ENCODE peak calls at places on chromosomes 12 and 14, in five cellular contexts. Z, X, G, H and V are unnamed samples.

GRCh38 chr12:121523741-121524140 is 57.1 kb downstream of the KDM2B start:
- DNase-seq in H (no peak), G (no peak), X (no peak), Z (no peak), V (no peak)

GRCh38 chr12:47391566-47391965 is 311.8 kb upstream of the AMIGO2 start:
- DNase-seq in Z (no peak), H (no peak), G (no peak), X (no peak), V (no peak)

GRCh38 chr12:45192041-45192695 is 23.7 kb upstream of the ANO6 start:
- DNase-seq in X (no peak), G (peak; percentile 61), Z (peak; percentile 77), H (no peak), V (peak; percentile 36)

GRCh38 chr12:124570810-124571209 is 3.4 kb upstream of the NCOR2 start:
- DNase-seq in X (no peak), G (no peak), H (no peak), Z (no peak), V (no peak)

GRCh38 chr12:89156324-89156723 is 196.0 kb downstream of the DUSP6 start:
- DNase-seq in H (no peak), X (no peak), G (no peak), Z (no peak), V (no peak)

GRCh38 chr14:49880267-49881064 is 12.4 kb upstream of the ARF6 start:
- DNase-seq in Z (no peak), H (no peak), X (no peak), G (no peak), V (no peak)

GRCh38 chr12:4766445-4766844 is 46.2 kb downstream of the GALNT8 start:
- DNase-seq in G (no peak), X (no peak), H (no peak), Z (no peak), V (no peak)

GRCh38 chr12:93322784-93323183 is 54.9 kb upstream of the NUDT4 start:
- DNase-seq in H (peak; percentile 23), X (no peak), Z (peak; percentile 77), G (no peak), V (peak; percentile 31)

GRCh38 chr12:95700316-95700785 is 90.2 kb downstream of the NTN4 start:
- DNase-seq in X (no peak), Z (peak; percentile 92), H (peak; percentile 24), G (peak; percentile 47), V (peak; percentile 95)

GRCh38 chr12:113440947-113441782 is 19.0 kb downstream of the SDSL start:
- DNase-seq in Z (no peak), X (no peak), H (no peak), G (no peak), V (no peak)

GRCh38 chr12:11143352-11143751 is 8.9 kb upstream of the TAS2R30 start:
- DNase-seq in Z (no peak), H (no peak), G (no peak), X (no peak), V (no peak)

GRCh38 chr12:107429006-107429698 is 256.4 kb upstream of the PWP1 start:
- DNase-seq in Z (no peak), X (peak; percentile 55), H (no peak), G (no peak), V (no peak)

GRCh38 chr12:80763874-80764273 is 47.2 kb downstream of the MYF5 start:
- DNase-seq in X (no peak), Z (peak; percentile 70), H (peak; percentile 5), G (peak; percentile 86), V (peak; percentile 62)

GRCh38 chr12:119804011-119804641 is 73.0 kb downstream of the CIT start:
- DNase-seq in X (no peak), Z (peak; percentile 84), H (peak; percentile 76), G (peak; percentile 78), V (peak; percentile 72)

GRCh38 chr12:54169036-54169435 is 19.7 kb downstream of the SMUG1 start:
- DNase-seq in G (no peak), H (no peak), Z (no peak), X (no peak), V (no peak)

GRCh38 chr12:14418526-14418925 is 53.0 kb downstream of the ATF7IP start:
- DNase-seq in Z (peak; percentile 20), H (no peak), X (no peak), G (peak; percentile 63), V (peak; percentile 34)

GRCh38 chr14:55964081-55964480 is 154.1 kb upstream of the PELI2 start:
- DNase-seq in X (no peak), Z (no peak), H (no peak), G (no peak), V (no peak)

GRCh38 chr12:27988594-27989233 is 16.2 kb upstream of the PTHLH start:
- DNase-seq in H (no peak), G (no peak), Z (no peak), X (no peak), V (no peak)

GRCh38 chr12:76216585-76217472 is 131.4 kb downstream of the BBS10 start:
- DNase-seq in Z (no peak), H (no peak), G (no peak), X (no peak), V (no peak)

GRCh38 chr14:68109132-68109531 is 289.6 kb downstream of the RAD51B start:
- DNase-seq in H (no peak), G (peak; percentile 45), Z (peak; percentile 60), X (no peak), V (peak; percentile 77)

GRCh38 chr12:100375023-100375737 is 18.3 kb downstream of the SLC17A8 start:
- DNase-seq in Z (peak; percentile 4), G (peak; percentile 48), H (no peak), X (peak; percentile 75), V (peak; percentile 76)

GRCh38 chr14:96100171-96101064 is 61.3 kb downstream of the C14orf132 start:
- DNase-seq in G (peak; percentile 89), Z (peak; percentile 84), H (peak; percentile 84), X (peak; percentile 45), V (peak; percentile 76)

GRCh38 chr12:21813751-21814150 is 39.2 kb upstream of the KCNJ8 start:
- DNase-seq in X (no peak), Z (no peak), H (no peak), G (no peak), V (no peak)

GRCh38 chr14:89184952-89185351 is 232.1 kb downstream of the FOXN3 start:
- DNase-seq in G (no peak), Z (no peak), X (no peak), H (no peak), V (no peak)

GRCh38 chr14:103132381-103133212 is 9.3 kb downstream of the TNFAIP2 start:
- DNase-seq in Z (no peak), X (no peak), H (no peak), G (no peak), V (no peak)

GRCh38 chr12:104582739-104583138 is 126.0 kb downstream of the CHST11 start:
- DNase-seq in Z (no peak), G (no peak), H (no peak), X (no peak), V (no peak)

GRCh38 chr12:120529641-120530314 is 820 bp upstream of the COQ5 start:
- DNase-seq in G (peak; percentile 61), X (peak; percentile 64), H (no peak), Z (peak; percentile 45), V (peak; percentile 49)